ENCODE peak calls at places on chromosomes 6 and 20, in seven cellular contexts. S, N, T, M, U, K and V are unnamed samples.

GRCh38 chr6:143260857-143261256 is 189.6 kb downstream of the ADAT2 start:
- DNase-seq in S (no peak), N (no peak), T (no peak), M (no peak), U (no peak), K (no peak), V (no peak)

GRCh38 chr20:46562373-46563169 is 12.1 kb upstream of the OCSTAMP start:
- DNase-seq in S (peak; percentile 92), N (peak; percentile 64), T (peak; percentile 86), M (peak; percentile 83), U (peak; percentile 33), K (peak; percentile 75), V (peak; percentile 83)

GRCh38 chr6:110563711-110564110 is 87.3 kb upstream of the SLC22A16 start:
- DNase-seq in S (no peak), N (no peak), T (no peak), M (no peak), U (no peak), K (no peak), V (no peak)

GRCh38 chr6:129183681-129184216 is 300.8 kb downstream of the LAMA2 start:
- DNase-seq in S (no peak), N (no peak), T (no peak), M (no peak), U (no peak), K (no peak), V (no peak)

GRCh38 chr20:17747431-17747846 is 47.7 kb downstream of the BANF2 start:
- DNase-seq in S (no peak), N (no peak), T (no peak), M (no peak), U (no peak), K (no peak), V (no peak)

GRCh38 chr6:161141173-161141572 is 132.7 kb downstream of the AGPAT4 start:
- DNase-seq in S (peak; percentile 80), N (no peak), T (no peak), M (no peak), U (no peak), K (no peak), V (no peak)

GRCh38 chr20:39248851-39249485 is 286.8 kb downstream of the DHX35 start:
- DNase-seq in S (no peak), N (no peak), T (no peak), M (no peak), U (no peak), K (no peak), V (no peak)

GRCh38 chr6:43254138-43254817 is 11.0 kb downstream of the TTBK1 start:
- DNase-seq in S (no peak), N (no peak), T (no peak), M (no peak), U (no peak), K (no peak), V (no peak)

GRCh38 chr6:11386726-11387125 is 150.8 kb upstream of the TMEM170B start:
- DNase-seq in S (no peak), N (no peak), T (no peak), M (no peak), U (no peak), K (no peak), V (no peak)

GRCh38 chr6:87213364-87213763 is 58.0 kb downstream of the ZNF292 start:
- DNase-seq in S (no peak), N (no peak), T (no peak), M (no peak), U (no peak), K (no peak), V (no peak)

GRCh38 chr6:154709621-154710020 is 23.6 kb upstream of the SCAF8 start:
- DNase-seq in S (no peak), N (no peak), T (no peak), M (no peak), U (no peak), K (no peak), V (no peak)

GRCh38 chr6:3522561-3523287 is 65.9 kb upstream of the SLC22A23 start:
- DNase-seq in S (no peak), N (no peak), T (no peak), M (no peak), U (no peak), K (no peak), V (no peak)

GRCh38 chr20:59772373-59772705 is 161.1 kb downstream of the SYCP2 start:
- DNase-seq in S (peak; percentile 57), N (no peak), T (no peak), M (no peak), U (no peak), K (no peak), V (no peak)

GRCh38 chr20:13953227-13953626 is 37.2 kb downstream of the SEL1L2 start:
- DNase-seq in S (no peak), N (no peak), T (peak; percentile 71), M (no peak), U (no peak), K (no peak), V (no peak)

GRCh38 chr6:13924146-13924948 is 405 bp upstream of the RNF182 start:
- DNase-seq in S (no peak), N (peak; percentile 37), T (peak; percentile 75), M (no peak), U (peak; percentile 38), K (peak; percentile 54), V (peak; percentile 76)

GRCh38 chr6:158548418-158549161 is 11.3 kb upstream of the TMEM181 start:
- DNase-seq in S (peak; percentile 66), N (no peak), T (peak; percentile 47), M (no peak), U (no peak), K (no peak), V (peak; percentile 56)

GRCh38 chr6:139475231-139475630 is 100.8 kb upstream of the CITED2 start:
- DNase-seq in S (no peak), N (no peak), T (no peak), M (no peak), U (no peak), K (no peak), V (no peak)

GRCh38 chr6:158321960-158322359 is 9.7 kb downstream of the TULP4 start:
- DNase-seq in S (no peak), N (no peak), T (no peak), M (no peak), U (no peak), K (no peak), V (no peak)

GRCh38 chr20:33600414-33600813 is 61.7 kb upstream of the C20orf144 start:
- DNase-seq in S (no peak), N (no peak), T (no peak), M (no peak), U (no peak), K (no peak), V (no peak)
- TF ChIP-seq CTCF in S (no peak), N (no peak), T (peak; percentile 52), M (no peak), U (no peak), K (no peak), V (no peak)

DNA sequence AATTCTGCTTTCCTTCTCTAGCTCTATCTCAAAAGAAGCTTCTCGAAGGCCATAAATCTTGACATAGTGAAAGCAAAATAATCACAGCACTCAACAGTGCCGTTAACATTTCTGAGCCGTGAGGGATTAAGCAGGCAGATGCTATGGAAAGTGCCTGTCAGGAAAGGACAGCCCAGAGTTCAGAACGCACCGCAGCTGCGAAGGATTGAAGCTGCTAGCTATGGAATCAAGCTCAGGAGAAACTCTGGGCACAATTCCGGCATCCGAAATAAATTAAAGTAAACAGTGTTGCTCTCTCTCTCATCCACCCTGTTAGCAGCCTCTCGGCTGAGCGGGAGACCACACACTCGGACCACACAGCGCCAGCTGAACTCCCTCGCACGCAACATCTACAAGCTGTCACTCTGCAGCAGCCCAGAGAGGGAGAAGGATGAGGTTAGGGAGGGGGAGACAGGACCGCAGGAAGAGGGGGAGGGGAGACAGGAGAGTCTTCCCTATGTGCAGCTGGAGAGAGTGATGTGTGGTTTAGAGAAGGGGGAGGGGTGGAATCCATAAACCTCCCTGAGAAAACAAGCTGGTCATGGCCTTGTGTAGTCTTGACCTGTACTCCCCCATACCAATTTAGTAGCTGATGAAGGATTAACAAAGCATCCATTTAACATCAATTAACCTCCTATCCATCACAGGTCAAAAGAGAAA is 9.0 kb downstream of the EXOC2 start:
- DNase-seq in S (no peak), N (no peak), T (peak; percentile 87), M (no peak), U (no peak), K (no peak), V (peak; percentile 77)
- TF ChIP-seq CTCF in S (no peak), N (no peak), T (no peak), M (no peak), U (no peak), K (no peak), V (no peak)

GRCh38 chr6:134516582-134516981 is 198.7 kb upstream of the SGK1 start:
- DNase-seq in S (no peak), N (no peak), T (no peak), M (no peak), U (no peak), K (no peak), V (no peak)

GRCh38 chr6:134519456-134519855 is 201.5 kb upstream of the SGK1 start:
- DNase-seq in S (no peak), N (peak; percentile 47), T (no peak), M (no peak), U (peak; percentile 22), K (no peak), V (no peak)

GRCh38 chr6:134515976-134516375 is 198.1 kb upstream of the SGK1 start:
- DNase-seq in S (no peak), N (no peak), T (no peak), M (no peak), U (no peak), K (no peak), V (no peak)

GRCh38 chr6:134517863-134518262 is 200.0 kb upstream of the SGK1 start:
- DNase-seq in S (no peak), N (no peak), T (no peak), M (no peak), U (no peak), K (no peak), V (no peak)

GRCh38 chr6:134517145-134517658 is 199.3 kb upstream of the SGK1 start:
- DNase-seq in S (peak; percentile 90), N (no peak), T (peak; percentile 59), M (peak; percentile 32), U (peak; percentile 72), K (peak; percentile 81), V (peak; percentile 36)
- TF ChIP-seq CTCF in S (no peak), N (no peak), T (no peak), M (no peak), U (no peak), K (no peak), V (no peak)

DNA sequence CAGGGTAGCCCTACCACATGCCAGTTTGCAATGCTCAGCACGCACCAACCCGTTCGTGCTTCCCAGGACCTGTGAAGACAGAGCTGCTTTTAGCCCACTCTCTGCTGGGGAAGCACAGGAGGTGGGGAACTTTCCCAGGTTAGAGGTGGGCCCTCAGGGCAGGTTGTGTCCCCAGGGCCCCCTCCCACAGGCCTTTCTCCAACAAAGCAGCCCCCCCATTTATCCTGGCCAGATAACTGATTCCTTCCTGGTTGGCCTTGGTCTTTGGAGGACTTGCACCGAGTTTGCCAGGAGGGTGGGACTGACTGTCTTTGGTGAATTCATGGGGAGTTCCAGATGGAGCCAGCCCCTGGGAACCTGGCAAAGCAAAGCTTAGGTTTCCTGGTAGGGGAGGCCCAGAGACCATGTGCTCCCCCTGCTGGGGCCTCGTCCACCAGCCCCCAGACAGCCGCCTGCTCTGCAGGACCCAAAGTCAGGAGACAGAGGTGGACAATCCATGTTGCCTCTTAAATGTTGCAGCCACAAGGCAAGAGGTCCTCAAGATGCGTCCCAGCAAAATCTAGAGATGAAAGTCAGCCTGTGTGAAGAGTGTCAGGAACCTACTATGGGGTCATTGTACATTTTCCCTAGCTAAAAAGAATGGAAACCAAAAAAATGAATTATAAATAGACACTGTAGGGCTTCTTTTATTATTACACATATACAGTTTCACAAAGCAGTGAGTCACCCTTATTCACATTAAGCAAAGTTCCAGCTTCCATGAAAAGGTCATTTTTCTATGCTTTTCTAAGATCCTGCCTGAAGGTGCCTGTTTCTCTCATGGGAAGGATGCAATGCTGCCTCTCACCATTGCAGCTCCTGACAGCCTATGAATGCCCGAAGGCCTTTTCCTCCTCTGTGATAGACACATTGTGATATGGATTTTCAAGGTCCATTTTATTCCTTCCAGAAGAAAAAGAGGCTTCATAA is 497.8 kb downstream of the PREX1 start:
- DNase-seq in S (no peak), N (no peak), T (peak; percentile 55), M (no peak), U (no peak), K (peak; percentile 65), V (peak; percentile 59)
- TF ChIP-seq CTCF in S (no peak), N (no peak), T (peak; percentile 66), M (no peak), U (peak; percentile 18), K (no peak), V (peak; percentile 30)